ENCODE peak calls at places on chromosomes 7 and 10, in five cellular contexts. N, O, J, P and D are unnamed samples.

GRCh38 chr10:69316313-69317059 is 38.2 kb downstream of the HK1 start:
- DNase-seq in N (no peak), O (no peak), J (no peak), P (no peak), D (no peak)

GRCh38 chr7:96679886-96680285 is 29.8 kb downstream of the SEM1 start:
- DNase-seq in P (no peak), J (no peak), N (no peak), O (no peak), D (no peak)

GRCh38 chr10:68900427-68901105 is 549 bp upstream of the DDX50 start:
- DNase-seq in O (no peak), J (peak; percentile 91), N (no peak), P (no peak), D (peak; percentile 94)

GRCh38 chr7:2040893-2041270 is 191.9 kb downstream of the MAD1L1 start:
- DNase-seq in J (peak; percentile 32), O (peak; percentile 39), P (no peak), N (no peak), D (peak; percentile 79)

GRCh38 chr7:4758111-4758510 is 17.3 kb upstream of the AP5Z1 start:
- DNase-seq in N (no peak), J (no peak), P (no peak), O (no peak), D (no peak)

GRCh38 chr7:101924171-101924570 is 106.7 kb downstream of the CUX1 start:
- DNase-seq in N (peak; percentile 64), J (no peak), P (no peak), O (peak; percentile 87), D (peak; percentile 17)

GRCh38 chr10:131424053-131424452 is 112.5 kb upstream of the TCERG1L start:
- DNase-seq in O (no peak), N (no peak), J (peak; percentile 34), P (no peak), D (peak; percentile 73)

GRCh38 chr7:56092789-56093531 is at the start of gene PHKG1:
- DNase-seq in N (peak; percentile 67), J (peak; percentile 81), O (peak; percentile 93), P (peak; percentile 88), D (peak; percentile 80)

GRCh38 chr10:86224354-86225097 is 142.1 kb downstream of the GRID1 start:
- DNase-seq in J (no peak), N (no peak), P (no peak), O (no peak), D (no peak)

GRCh38 chr7:154837087-154837486 is 165.8 kb downstream of the PAXIP1 start:
- DNase-seq in P (no peak), J (no peak), N (no peak), O (no peak), D (no peak)

GRCh38 chr7:14934831-14935230 is 32.3 kb upstream of the DGKB start:
- DNase-seq in J (no peak), P (no peak), O (no peak), N (no peak), D (no peak)

GRCh38 chr10:102004376-102004775 is 51.6 kb downstream of the ARMH3 start:
- DNase-seq in O (no peak), J (no peak), N (no peak), P (no peak), D (no peak)

GRCh38 chr10:110495731-110496552 is 1.8 kb upstream of the DUSP5 start:
- DNase-seq in J (peak; percentile 76), O (peak; percentile 68), P (no peak), N (peak; percentile 96), D (peak; percentile 83)

GRCh38 chr7:74713567-74713966 is 56.0 kb downstream of the GTF2I start:
- DNase-seq in J (no peak), N (no peak), P (no peak), O (no peak), D (no peak)

GRCh38 chr10:26438534-26439269 is 561 bp downstream of the APBB1IP start:
- DNase-seq in J (peak; percentile 87), P (no peak), N (no peak), O (peak; percentile 68), D (peak; percentile 94)

DNA sequence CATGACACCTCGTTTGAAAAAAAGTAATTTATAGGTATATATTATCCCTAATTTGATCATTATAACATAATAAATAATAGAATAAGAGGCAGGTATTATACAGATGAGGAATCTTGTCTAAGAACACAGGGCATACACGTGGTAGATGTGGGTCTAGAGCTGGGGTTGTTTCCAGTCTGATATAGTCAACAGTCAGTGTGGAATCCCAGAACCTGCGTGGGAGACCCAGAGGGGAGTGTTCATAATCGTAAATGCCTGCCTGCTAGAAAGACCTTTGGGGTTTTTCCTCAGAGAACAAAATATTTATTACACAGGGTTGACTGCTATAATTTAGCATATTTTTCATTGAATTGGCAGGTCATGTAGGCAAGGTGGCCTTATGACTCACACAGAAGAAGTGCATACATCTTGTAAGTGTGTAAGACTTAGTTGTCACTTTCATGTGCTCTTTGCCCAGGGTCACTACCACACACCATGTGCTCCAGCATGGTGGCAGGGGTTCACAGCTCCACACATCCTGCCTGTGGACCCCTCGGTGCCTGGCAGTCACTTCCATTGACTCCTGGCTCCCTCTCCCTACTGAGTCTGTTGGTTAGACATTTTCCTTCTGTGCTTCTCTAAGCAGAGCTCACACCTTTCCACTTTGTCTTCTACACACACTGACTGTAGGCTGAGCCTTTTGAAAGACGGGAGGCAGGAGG is 94.9 kb upstream of the IKZF1 start:
- DNase-seq in O (no peak), P (no peak), J (no peak), N (no peak), D (no peak)
- H3K4me1 ChIP-seq in O (no peaks in the 10 kb centered on the region), P (no peaks in the 10 kb centered on the region), J (no peaks in the 10 kb centered on the region), N (no peaks in the 10 kb centered on the region), D (peaks cover 7% of the 10 kb centered on the region)

GRCh38 chr10:125156739-125157472 is 3.5 kb downstream of the CTBP2 start:
- DNase-seq in J (no peak), O (peak; percentile 35), N (no peak), P (peak; percentile 20), D (no peak)
- H3K4me1 ChIP-seq in J (peaks cover 64% of the 10 kb centered on the region), O (peaks cover 49% of the 10 kb centered on the region), N (peaks cover 44% of the 10 kb centered on the region), P (peaks cover 5% of the 10 kb centered on the region), D (peaks cover 89% of the 10 kb centered on the region)

GRCh38 chr10:132545659-132546367 is 8.2 kb downstream of the INPP5A start:
- DNase-seq in O (peak; percentile 62), P (no peak), J (no peak), N (no peak), D (peak; percentile 77)
- H3K4me1 ChIP-seq in O (peaks cover 55% of the 10 kb centered on the region), P (peaks cover 2% of the 10 kb centered on the region), J (peaks cover 29% of the 10 kb centered on the region), N (peaks cover 3% of the 10 kb centered on the region), D (peaks cover 46% of the 10 kb centered on the region)

GRCh38 chr10:84329986-84330651 is 1.7 kb downstream of the CCSER2 start:
- DNase-seq in P (no peak), J (no peak), O (no peak), N (no peak), D (no peak)
- H3K4me1 ChIP-seq in P (no peaks in the 10 kb centered on the region), J (peaks cover 25% of the 10 kb centered on the region), O (peaks cover 3% of the 10 kb centered on the region), N (peaks cover 46% of the 10 kb centered on the region), D (peaks cover 19% of the 10 kb centered on the region)

GRCh38 chr7:44212581-44213184 is 11.9 kb downstream of the YKT6 start:
- DNase-seq in P (peak; percentile 38), N (no peak), O (no peak), J (peak; percentile 28), D (no peak)
- H3K4me1 ChIP-seq in P (no peaks in the 10 kb centered on the region), N (no peaks in the 10 kb centered on the region), O (no peaks in the 10 kb centered on the region), J (no peaks in the 10 kb centered on the region), D (peaks cover 6% of the 10 kb centered on the region)